ENCODE peak calls at places on chromosomes 1 and 21, in ten cellular contexts. J is lung; L is suprapubic skin; V is adrenal gland; Z is uterus; X is heart right ventricle; I is astrocyte; S is CD4-positive, CD25-positive, alpha-beta regulatory T cell; K is CD8-positive, alpha-beta T cell; T is RWPE2. O is an unnamed sample. For H3K4me1, the result is how much of the 10 kb centered on the place peaks cover.

GRCh38 chr1:155128755-155129473 is 1.2 kb downstream of the EFNA1 start:
- DNase-seq in X (peak), V (peak), I (no peak), Z (no peak), T (no peak), J (no peak), K (no peak), L (no peak), S (no peak), O (no peak)

GRCh38 chr21:24594082-24594481 is 1013.2 kb downstream of the MRPL39 start:
- DNase-seq in X (no peak), L (no peak), Z (no peak), T (no peak), I (no peak), S (no peak), V (no peak), J (no peak), K (no peak), O (no peak)

GRCh38 chr1:147177611-147178370 is 5.5 kb upstream of the PRKAB2 start:
- DNase-seq in K (no peak), V (peak), S (no peak), I (peak), Z (peak), X (peak), L (no peak), T (no peak), J (no peak), O (no peak)

GRCh38 chr1:15186846-15187151 is 33.3 kb downstream of the TMEM51 start:
- DNase-seq in Z (no peak), I (no peak), K (no peak), L (no peak), J (no peak), X (no peak), S (no peak), V (no peak), T (no peak), O (no peak)

GRCh38 chr1:118335372-118335771 is 150.3 kb upstream of the SPAG17 start:
- DNase-seq in K (no peak), J (no peak), X (no peak), S (no peak), T (no peak), V (no peak), Z (no peak), L (no peak), I (peak), O (no peak)

GRCh38 chr1:223123238-223123976 is 19.6 kb downstream of the TLR5 start:
- DNase-seq in V (peak), I (peak), K (peak), S (peak), Z (peak), J (peak), X (peak), L (peak), T (no peak), O (peak)

GRCh38 chr1:56627636-56628039 is 17.5 kb upstream of the PRKAA2 start:
- DNase-seq in L (no peak), T (no peak), X (no peak), V (no peak), Z (no peak), S (no peak), I (no peak), K (no peak), J (no peak), O (no peak)

GRCh38 chr1:93774707-93775106 is 93.1 kb upstream of the BCAR3 start:
- DNase-seq in L (no peak), K (no peak), X (no peak), S (no peak), T (no peak), I (peak), Z (no peak), V (no peak), J (no peak), O (no peak)

GRCh38 chr1:50996083-50996482 is 26.0 kb downstream of the CDKN2C start:
- DNase-seq in S (no peak), I (no peak), V (no peak), T (no peak), L (no peak), Z (no peak), K (no peak), J (no peak), X (no peak), O (no peak)

GRCh38 chr1:116921301-116921885 is 11.7 kb downstream of the PTGFRN start:
- DNase-seq in Z (no peak), X (no peak), I (no peak), T (no peak), L (no peak), V (no peak), J (no peak), K (no peak), S (no peak), O (no peak)

GRCh38 chr1:156510709-156511108 is 10.1 kb upstream of the MEF2D start:
- DNase-seq in K (no peak), L (peak), Z (peak), J (peak), X (peak), S (no peak), I (peak), V (peak), T (no peak), O (no peak)

GRCh38 chr1:41025979-41026819 is 4.7 kb upstream of the SLFNL1 start:
- DNase-seq in J (no peak), K (no peak), I (no peak), S (peak), X (no peak), V (no peak), L (peak), T (no peak), Z (no peak), O (no peak)

GRCh38 chr1:156368157-156368658 is 803 bp upstream of the RHBG start:
- DNase-seq in J (no peak), S (no peak), L (no peak), V (no peak), K (no peak), I (no peak), Z (no peak), T (no peak), X (no peak), O (no peak)

GRCh38 chr1:156714830-156715229 is 9.4 kb upstream of the CRABP2 start:
- DNase-seq in T (no peak), J (no peak), L (no peak), K (no peak), X (no peak), Z (no peak), V (no peak), S (no peak), I (no peak), O (no peak)

GRCh38 chr1:187013582-187014200 is 184.9 kb downstream of the PLA2G4A start:
- DNase-seq in K (no peak), S (no peak), V (no peak), L (no peak), X (no peak), I (no peak), Z (no peak), J (no peak), T (no peak), O (no peak)

GRCh38 chr1:116159177-116159576 is 48.0 kb downstream of the MAB21L3 start:
- DNase-seq in K (no peak), J (peak), X (no peak), Z (no peak), V (no peak), T (no peak), L (no peak), S (no peak), I (no peak), O (no peak)

GRCh38 chr1:111247125-111247838 is 19.8 kb downstream of the CHI3L2 start:
- DNase-seq in V (no peak), T (no peak), I (no peak), Z (no peak), S (no peak), K (no peak), X (no peak), J (no peak), L (no peak), O (no peak)

GRCh38 chr1:39484564-39484963 is 6.9 kb upstream of the BMP8A start:
- DNase-seq in K (no peak), X (no peak), Z (no peak), S (no peak), I (no peak), J (no peak), L (no peak), V (no peak), T (no peak), O (no peak)

GRCh38 chr1:160078392-160079195 is 2.7 kb upstream of the KCNJ9 start:
- DNase-seq in S (peak), V (peak), J (no peak), I (no peak), T (no peak), K (peak), L (no peak), X (no peak), Z (no peak), O (peak)

GRCh38 chr1:2253797-2254480 is 25.8 kb downstream of the SKI start:
- DNase-seq in L (no peak), S (no peak), X (no peak), T (no peak), V (no peak), Z (no peak), K (no peak), I (no peak), J (no peak), O (no peak)

GRCh38 chr1:6082430-6082971 is 36.8 kb downstream of the KCNAB2 start:
- DNase-seq in V (no peak), J (no peak), I (no peak), K (no peak), Z (peak), T (no peak), L (no peak), S (no peak), X (no peak), O (no peak)

DNA sequence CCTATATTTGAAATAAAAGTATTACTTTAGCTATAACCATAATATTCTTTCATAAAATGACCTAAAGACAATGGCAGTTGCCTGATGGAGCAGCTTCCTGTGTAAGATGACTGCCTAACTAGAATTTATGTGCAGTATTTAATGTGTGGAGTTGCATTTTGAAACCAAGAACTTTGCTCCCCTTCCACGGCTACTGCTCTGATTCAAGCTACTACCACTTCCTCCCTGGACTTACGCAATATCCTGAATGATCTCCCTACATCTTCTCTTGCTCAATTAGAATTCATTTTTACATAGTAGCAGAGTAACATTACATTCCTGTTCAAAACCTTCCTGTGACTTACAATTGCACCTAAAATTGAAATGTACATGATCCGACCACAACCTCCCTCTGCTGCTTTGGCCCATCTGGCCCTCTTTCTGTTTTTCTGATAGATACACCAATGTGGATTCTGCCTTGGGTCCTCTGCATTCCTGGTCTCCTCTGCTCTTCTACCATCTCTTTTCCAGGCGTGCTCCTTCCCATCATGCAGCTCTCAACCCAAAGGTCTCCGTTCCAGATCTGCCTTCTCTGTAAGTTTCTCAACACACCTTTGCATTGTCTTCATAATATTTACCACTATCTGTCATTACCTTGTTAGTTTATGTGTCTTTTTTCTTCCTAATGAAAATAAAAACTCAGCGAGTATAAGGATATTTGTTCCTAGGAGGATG is 47.4 kb upstream of the USP25 start:
- DNase-seq in K (no peak), I (peak), Z (no peak), S (peak), X (no peak), L (no peak), J (no peak), V (no peak), T (no peak), O (no peak)
- H3K27ac ChIP-seq in K (no peak), I (peak), Z (no peak), S (no peak), X (no peak), L (no peak), J (no peak), V (peak), T (peak), O (no peak)

GRCh38 chr1:17624540-17625256 is 85.2 kb downstream of the ARHGEF10L start:
- DNase-seq in J (no peak), T (no peak), X (peak), K (no peak), S (no peak), V (peak), Z (peak), I (peak), L (no peak), O (no peak)

GRCh38 chr1:17629460-17629859 is 90.0 kb downstream of the ARHGEF10L start:
- DNase-seq in V (no peak), Z (no peak), T (no peak), J (no peak), I (no peak), L (no peak), K (no peak), X (no peak), S (no peak), O (no peak)

GRCh38 chr1:17631410-17631809 is 91.9 kb downstream of the ARHGEF10L start:
- DNase-seq in V (no peak), X (no peak), S (no peak), I (no peak), K (no peak), J (no peak), T (no peak), L (no peak), Z (no peak), O (no peak)

GRCh38 chr1:17630048-17630830 is 90.7 kb downstream of the ARHGEF10L start:
- DNase-seq in T (no peak), V (peak), L (peak), Z (peak), J (peak), I (no peak), S (no peak), K (no peak), X (peak), O (no peak)

DNA sequence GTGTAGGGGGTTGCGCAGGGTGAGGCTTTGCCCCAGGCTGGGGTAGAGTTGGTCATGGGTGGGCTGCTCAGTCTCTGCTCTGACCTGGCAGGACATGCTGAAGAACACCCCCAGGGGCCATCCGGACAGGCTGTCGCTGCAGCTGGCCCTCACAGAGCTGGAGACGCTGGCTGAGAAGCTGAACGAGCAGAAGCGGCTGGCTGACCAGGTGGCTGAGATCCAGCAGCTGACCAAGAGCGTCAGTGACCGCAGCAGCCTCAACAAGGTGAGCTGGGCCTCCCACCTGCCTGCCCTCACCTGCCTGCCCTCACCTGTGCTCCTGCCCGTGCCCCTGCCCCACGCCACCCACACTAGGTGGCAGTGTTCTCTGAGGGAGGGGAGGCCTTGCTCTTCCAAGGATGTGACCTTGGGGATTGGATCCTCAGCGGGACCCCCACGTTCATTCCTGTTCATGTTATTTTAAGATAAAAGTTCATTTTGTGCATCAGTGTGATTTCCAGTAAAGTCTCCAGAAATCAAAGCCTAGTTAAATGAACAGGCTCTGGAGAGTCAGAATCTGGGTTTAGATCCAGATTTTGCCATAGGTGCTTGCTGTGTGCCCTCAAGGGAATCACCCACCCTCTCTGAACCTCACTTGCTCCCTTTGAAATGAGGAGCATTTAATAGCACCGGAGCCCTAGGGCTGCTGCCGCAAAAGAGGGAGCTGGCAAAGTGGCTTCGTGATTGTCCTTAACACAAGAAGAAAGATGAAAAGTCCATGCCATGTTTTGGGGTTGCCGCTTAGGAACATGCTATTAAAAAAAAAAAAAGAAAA is 87.9 kb downstream of the ARHGEF10L start:
- DNase-seq in Z (no peak), V (no peak), T (no peak), I (no peak), X (no peak), S (no peak), L (no peak), K (no peak), J (no peak), O (no peak)
- H3K4me1 ChIP-seq in Z (under half), V (under half), T (under half), I (under half), X (under half), S (under half), L (under half), K (under half), J (under half), O (under half)

GRCh38 chr1:211329764-211330201 is 3.1 kb downstream of the TRAF5 start:
- DNase-seq in K (no peak), V (peak), X (no peak), J (no peak), T (no peak), L (no peak), Z (no peak), S (peak), I (no peak), O (no peak)
- H3K4me3 ChIP-seq in K (peak), V (no peak), X (peak), J (no peak), T (no peak), L (no peak), Z (no peak), S (peak), I (no peak), O (peak)

GRCh38 chr1:246647113-246647512 is 77.1 kb upstream of the SCCPDH start:
- DNase-seq in I (peak), V (peak), L (no peak), T (no peak), X (peak), K (no peak), Z (peak), J (no peak), S (no peak), O (no peak)
- H3K27ac ChIP-seq in I (peak), V (no peak), L (no peak), T (no peak), X (peak), K (no peak), Z (no peak), J (no peak), S (no peak), O (no peak)

GRCh38 chr1:37477946-37478345 is 3.6 kb downstream of the ZC3H12A start:
- DNase-seq in J (no peak), L (no peak), V (peak), Z (no peak), K (no peak), S (peak), X (no peak), I (no peak), T (no peak), O (no peak)
- H3K4me1 ChIP-seq in J (under half), L (half or more), V (half or more), Z (under half), K (under half), S (half or more), X (half or more), I (half or more), T (under half), O (under half)